ENCODE peak calls at places on chromosomes 7 and 10, in five cellular contexts. Z is stomach, E is OCI-LY7, L is GM23248, H is AG09309. C is an unnamed sample.

GRCh38 chr7:94697671-94697994 is 41.7 kb upstream of the SGCE start:
- DNase-seq in Z (no peak), E (no peak), L (no peak), H (no peak), C (no peak)

GRCh38 chr10:30591249-30591670 is 38.3 kb downstream of the LYZL2 start:
- DNase-seq in Z (no peak), E (peak), L (peak), H (no peak), C (peak)

GRCh38 chr7:5477723-5478531 is 54.3 kb upstream of the TNRC18 start:
- DNase-seq in Z (no peak), E (no peak), L (peak), H (no peak), C (peak)

GRCh38 chr7:129805086-129805719 is 147.6 kb downstream of the UBE2H start:
- DNase-seq in Z (peak), E (no peak), L (no peak), H (no peak), C (peak)

GRCh38 chr10:70478191-70479160 is at the start of gene PALD1:
- DNase-seq in Z (peak), E (peak), L (peak), H (no peak), C (peak)

GRCh38 chr10:48450233-48450810 is 143.8 kb downstream of the MAPK8 start:
- DNase-seq in Z (peak), E (no peak), L (no peak), H (no peak), C (peak)

GRCh38 chr7:106329971-106330733 is 45.4 kb upstream of the NAMPT start:
- DNase-seq in Z (no peak), E (no peak), L (peak), H (peak), C (no peak)

GRCh38 chr7:25167262-25167843 is 42.3 kb upstream of the CYCS start:
- DNase-seq in Z (peak), E (no peak), L (no peak), H (no peak), C (no peak)

GRCh38 chr7:4177001-4177400 is 505.1 kb upstream of the FOXK1 start:
- DNase-seq in Z (no peak), E (no peak), L (no peak), H (no peak), C (no peak)

GRCh38 chr10:22245567-22245966 is 27.8 kb upstream of the EBLN1 start:
- DNase-seq in Z (no peak), E (no peak), L (peak), H (no peak), C (no peak)

GRCh38 chr7:42104231-42104630 is 132.8 kb downstream of the GLI3 start:
- DNase-seq in Z (no peak), E (no peak), L (no peak), H (no peak), C (no peak)

GRCh38 chr7:2038876-2039728 is 193.6 kb downstream of the MAD1L1 start:
- DNase-seq in Z (no peak), E (peak), L (no peak), H (no peak), C (peak)

GRCh38 chr10:66234872-66235271 is 691.0 kb upstream of the LRRTM3 start:
- DNase-seq in Z (no peak), E (no peak), L (no peak), H (no peak), C (peak)

GRCh38 chr7:52233248-52233647 is 802.2 kb upstream of the POM121L12 start:
- DNase-seq in Z (no peak), E (no peak), L (no peak), H (no peak), C (no peak)

GRCh38 chr7:4210821-4211220 is 471.3 kb upstream of the FOXK1 start:
- DNase-seq in Z (no peak), E (no peak), L (no peak), H (no peak), C (peak)

GRCh38 chr10:127577376-127577775 is 28.3 kb downstream of the NPS start:
- DNase-seq in Z (no peak), E (no peak), L (peak), H (no peak), C (no peak)

GRCh38 chr7:129308047-129308446 is 83.2 kb downstream of the AHCYL2 start:
- DNase-seq in Z (no peak), E (no peak), L (peak), H (no peak), C (no peak)

GRCh38 chr10:11547111-11547625 is 64.3 kb downstream of the USP6NL start:
- DNase-seq in Z (no peak), E (no peak), L (peak), H (no peak), C (no peak)

GRCh38 chr7:5282464-5283316 is at the start of gene SLC29A4:
- DNase-seq in Z (peak), E (no peak), L (peak), H (no peak), C (peak)

GRCh38 chr7:71727347-71727746 is 595.4 kb downstream of the GALNT17 start:
- DNase-seq in Z (no peak), E (no peak), L (no peak), H (no peak), C (no peak)

GRCh38 chr10:4294271-4294670 is 509.3 kb upstream of the KLF6 start:
- DNase-seq in Z (no peak), E (no peak), L (no peak), H (no peak), C (no peak)

GRCh38 chr10:29392376-29393021 is 103.6 kb downstream of the LYZL1 start:
- DNase-seq in Z (peak), E (peak), L (peak), H (peak), C (peak)

GRCh38 chr10:132319853-132320669 is 11.9 kb upstream of the LRRC27 start:
- DNase-seq in Z (no peak), E (no peak), L (peak), H (peak), C (no peak)

GRCh38 chr10:79347894-79348639 is 798 bp downstream of the PPIF start:
- DNase-seq in Z (peak), E (peak), L (peak), H (peak), C (peak)

GRCh38 chr7:95609277-95609971 is 13.1 kb upstream of the PDK4 start:
- DNase-seq in Z (peak), E (no peak), L (peak), H (no peak), C (no peak)

GRCh38 chr7:50560865-50561351 is 4.3 kb downstream of the DDC start:
- DNase-seq in Z (no peak), E (no peak), L (no peak), H (no peak), C (no peak)

GRCh38 chr7:50557114-50557513 is 8.1 kb downstream of the DDC start:
- DNase-seq in Z (no peak), E (no peak), L (no peak), H (no peak), C (no peak)

GRCh38 chr7:50555594-50556140 is 9.5 kb downstream of the DDC start:
- DNase-seq in Z (no peak), E (no peak), L (no peak), H (no peak), C (no peak)

GRCh38 chr7:50556247-50556976 is 8.8 kb downstream of the DDC start:
- DNase-seq in Z (no peak), E (no peak), L (peak), H (no peak), C (no peak)

DNA sequence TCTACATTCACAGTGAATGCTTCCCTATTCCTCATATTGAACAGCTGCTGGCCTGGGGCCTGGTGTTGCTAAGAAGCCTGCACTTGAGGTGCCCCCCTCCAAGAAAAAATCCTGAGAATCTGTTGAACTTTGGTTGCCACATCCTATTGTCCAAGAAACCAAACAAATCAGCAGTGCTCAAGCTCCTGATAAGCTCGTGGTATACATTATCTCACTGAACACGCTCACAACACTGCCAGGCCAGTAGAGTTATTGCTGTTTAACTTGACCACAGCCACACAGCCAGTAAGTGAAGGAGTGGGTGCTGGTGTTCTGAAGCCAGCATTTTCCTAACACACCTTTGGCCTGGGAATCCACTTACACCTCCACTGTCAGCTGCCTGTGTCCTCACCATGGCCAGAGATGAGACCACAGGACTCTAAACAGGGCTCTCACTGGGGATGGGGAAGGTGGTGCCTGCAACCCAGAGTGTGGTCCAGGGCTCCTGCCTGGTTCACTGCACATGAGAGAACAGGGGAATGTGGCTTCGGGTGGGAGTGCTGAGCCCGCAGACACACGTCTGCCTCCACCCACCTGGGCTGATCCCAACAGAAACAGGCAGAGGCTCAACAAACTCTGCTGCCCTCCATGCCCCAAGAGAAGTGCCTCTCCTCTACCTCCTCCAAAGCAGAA is 6.7 kb downstream of the DDC start:
- DNase-seq in Z (no peak), E (no peak), L (no peak), H (no peak), C (no peak)
- H3K4me3 ChIP-seq in Z (no peak), E (no peak), L (no peak), H (no peak), C (no peak)

DNA sequence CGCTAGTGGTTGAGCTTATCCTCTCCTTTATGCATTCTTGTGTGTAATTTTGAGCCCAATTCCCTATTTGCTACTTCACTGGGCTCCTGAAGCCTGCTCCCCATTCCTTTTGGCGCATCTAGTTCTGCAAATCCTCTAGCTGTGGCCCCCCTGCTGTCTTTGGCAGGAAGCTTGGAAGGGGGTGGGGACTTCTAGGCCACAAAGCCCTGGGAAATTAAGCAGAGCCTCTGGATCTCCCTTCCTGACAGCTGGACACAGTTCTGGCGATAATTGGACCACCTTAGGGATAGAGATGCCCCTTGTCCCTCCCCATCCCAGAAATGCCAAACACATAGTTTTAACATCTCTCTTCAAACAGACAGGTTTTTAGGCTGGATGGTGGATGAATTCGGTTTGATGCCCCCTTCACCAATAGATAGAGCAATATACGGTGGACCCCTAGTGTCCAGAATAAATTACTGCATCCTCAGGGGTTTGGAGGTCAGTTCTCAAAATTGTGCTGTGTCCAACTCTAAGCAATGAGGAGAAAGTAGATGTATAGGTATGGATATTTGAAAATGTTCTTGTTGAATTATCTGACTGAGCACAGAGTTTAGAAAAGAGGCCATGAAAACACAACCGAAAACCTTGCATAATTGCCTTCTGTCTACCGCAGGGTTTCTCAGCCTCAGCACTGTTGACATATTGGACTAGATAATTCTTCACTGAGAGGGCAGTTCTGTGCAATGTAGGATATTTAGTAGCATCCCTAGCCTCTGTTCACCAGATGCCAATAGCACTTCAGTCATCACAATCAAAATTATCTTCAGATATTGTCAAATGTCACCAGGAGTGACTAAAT is 75.5 kb downstream of the PAPSS2 start:
- DNase-seq in Z (no peak), E (peak), L (peak), H (peak), C (peak)
- H3K4me3 ChIP-seq in Z (no peak), E (no peak), L (no peak), H (no peak), C (no peak)

GRCh38 chr10:114375082-114375481 is 29.2 kb downstream of the AFAP1L2 start:
- DNase-seq in Z (no peak), E (no peak), L (no peak), H (no peak), C (no peak)
- H3K4me3 ChIP-seq in Z (no peak), E (no peak), L (no peak), H (no peak), C (no peak)

GRCh38 chr7:150621376-150621775 is 10.8 kb downstream of the GIMAP6 start:
- DNase-seq in Z (no peak), E (no peak), L (no peak), H (no peak), C (no peak)
- H3K4me3 ChIP-seq in Z (no peak), E (no peak), L (no peak), H (no peak), C (no peak)

GRCh38 chr10:133520193-133520738 is 6.9 kb upstream of the CYP2E1 start:
- DNase-seq in Z (peak), E (peak), L (peak), H (no peak), C (peak)
- H3K4me3 ChIP-seq in Z (peak), E (peak), L (peak), H (peak), C (no peak)